ENCODE peak calls at places on chromosomes 7 and 10, in five cellular contexts. H, L, O, D and K are unnamed samples.
A peak's percentile ranks its signal among the peaks of the same experiment; 100 is the strongest.

GRCh38 chr7:36763084-36763807 is 39.0 kb upstream of the AOAH start:
- DNase-seq in D (no peak), L (peak; percentile 33), O (peak; percentile 68), H (peak; percentile 3), K (no peak)

GRCh38 chr7:1331576-1332467 is 99.2 kb downstream of the UNCX start:
- DNase-seq in L (no peak), H (no peak), D (no peak), O (no peak), K (no peak)

GRCh38 chr7:43431020-43431595 is 151.8 kb upstream of the STK17A start:
- DNase-seq in H (peak; percentile 68), O (no peak), L (peak; percentile 60), D (peak; percentile 75), K (no peak)

GRCh38 chr10:101263146-101263837 is 34.0 kb upstream of the LBX1 start:
- DNase-seq in D (no peak), H (no peak), L (peak; percentile 12), O (no peak), K (no peak)

GRCh38 chr10:59808896-59809643 is 55.8 kb upstream of the MRLN start:
- DNase-seq in H (peak; percentile 70), O (peak; percentile 61), D (no peak), L (peak; percentile 40), K (peak; percentile 69)

GRCh38 chr10:46084321-46085165 is 38.5 kb upstream of the MSMB start:
- DNase-seq in H (no peak), L (peak; percentile 74), O (no peak), D (peak; percentile 90), K (no peak)

GRCh38 chr7:1536768-1537630 is 6.5 kb downstream of the MAFK start:
- DNase-seq in H (peak; percentile 99), L (peak; percentile 98), D (peak; percentile 99), O (peak; percentile 99), K (peak; percentile 88)

GRCh38 chr10:119737827-119738226 is 12.0 kb downstream of the INPP5F start:
- DNase-seq in D (no peak), L (peak; percentile 90), O (peak; percentile 70), H (peak; percentile 95), K (no peak)

GRCh38 chr7:7181519-7182155 is 707 bp upstream of the C1GALT1 start:
- DNase-seq in L (peak; percentile 70), O (peak; percentile 53), D (no peak), H (peak; percentile 54), K (no peak)

GRCh38 chr7:45636733-45637132 is 62.6 kb downstream of the ADCY1 start:
- DNase-seq in L (no peak), H (no peak), O (no peak), D (no peak), K (no peak)

GRCh38 chr10:111107023-111107422 is 30.2 kb downstream of the ADRA2A start:
- DNase-seq in D (no peak), L (no peak), H (no peak), O (no peak), K (no peak)